ENCODE peak calls at places on chromosome 13, in six cellular contexts. O, F, D, B, U and K are unnamed samples.
A peak's percentile ranks its signal among the peaks of the same experiment; 100 is the strongest.

GRCh38 chr13:27172495-27172842 is 858 bp upstream of the USP12 start:
- DNase-seq in O (no peak), B (no peak), D (peak; percentile 72), F (no peak), U (no peak), K (no peak)

GRCh38 chr13:76600086-76600485 is 286.1 kb downstream of the KCTD12 start:
- DNase-seq in D (peak; percentile 42), U (no peak), B (no peak), F (no peak), O (no peak), K (no peak)

GRCh38 chr13:100533588-100534041 is 55.0 kb downstream of the GGACT start:
- DNase-seq in B (no peak), F (no peak), U (no peak), D (no peak), O (no peak), K (no peak)

GRCh38 chr13:68727788-68728187 is 1379.8 kb upstream of the ATXN8OS start:
- DNase-seq in U (no peak), B (no peak), D (no peak), F (no peak), O (no peak), K (no peak)

GRCh38 chr13:41040584-41041334 is 20.6 kb upstream of the WBP4 start:
- DNase-seq in F (no peak), D (no peak), U (no peak), B (no peak), O (no peak), K (no peak)

GRCh38 chr13:35789335-35790166 is 313.1 kb upstream of the MAB21L1 start:
- DNase-seq in O (no peak), U (no peak), B (no peak), F (no peak), D (peak; percentile 69), K (no peak)

GRCh38 chr13:113929628-113930615 is 44.0 kb downstream of the C13orf46 start:
- DNase-seq in D (no peak), O (no peak), B (no peak), U (no peak), F (peak; percentile 31), K (peak; percentile 18)

GRCh38 chr13:51856027-51856736 is 5.6 kb upstream of the CCDC70 start:
- DNase-seq in O (no peak), D (no peak), U (no peak), F (no peak), B (peak; percentile 38), K (peak; percentile 67)